ENCODE peak calls at places on chromosomes 13 and 19, in five cellular contexts. V, U, G, I and R are unnamed samples.

GRCh38 chr13:20728579-20729300 is 25.2 kb downstream of the IL17D start:
- DNase-seq in I (no peak), V (no peak), U (no peak), G (no peak), R (no peak)

GRCh38 chr19:47445937-47446402 is 25.7 kb downstream of the SLC8A2 start:
- DNase-seq in I (peak; percentile 45), G (peak; percentile 87), U (peak; percentile 34), V (peak; percentile 44), R (peak; percentile 75)

GRCh38 chr13:39538826-39539555 is 64.0 kb downstream of the LHFPL6 start:
- DNase-seq in V (no peak), G (no peak), I (no peak), U (no peak), R (no peak)

GRCh38 chr13:97194473-97194872 is 27.7 kb upstream of the MBNL2 start:
- DNase-seq in G (peak; percentile 55), U (peak; percentile 14), V (no peak), I (no peak), R (no peak)

GRCh38 chr19:6725513-6726231 is 5.2 kb upstream of the C3 start:
- DNase-seq in V (no peak), G (no peak), I (no peak), U (no peak), R (no peak)

GRCh38 chr13:45370922-45371406 is 30.0 kb upstream of the TPT1 start:
- DNase-seq in I (peak; percentile 93), U (peak; percentile 17), G (peak; percentile 72), V (peak; percentile 53), R (peak; percentile 79)

GRCh38 chr13:22993148-22993547 is 187.6 kb upstream of the SGCG start:
- DNase-seq in I (no peak), U (no peak), V (no peak), G (no peak), R (no peak)

GRCh38 chr19:52331757-52332156 is 4.3 kb upstream of the ZNF610 start:
- DNase-seq in V (no peak), U (peak; percentile 13), G (no peak), I (no peak), R (no peak)

GRCh38 chr13:77863037-77863630 is 55.5 kb downstream of the EDNRB start:
- DNase-seq in G (no peak), V (no peak), U (no peak), I (no peak), R (no peak)

GRCh38 chr19:37905936-37906867 is at the start of gene WDR87:
- DNase-seq in I (peak; percentile 61), V (no peak), G (no peak), U (peak; percentile 92), R (peak; percentile 89)

GRCh38 chr19:23996549-23996948 is 81.9 kb downstream of the ZNF726 start:
- DNase-seq in G (peak; percentile 17), I (no peak), V (peak; percentile 57), U (peak; percentile 23), R (peak; percentile 58)

GRCh38 chr19:48152552-48152951 is 17.6 kb downstream of the LIG1 start:
- DNase-seq in G (peak; percentile 77), V (peak; percentile 84), I (peak; percentile 75), U (peak; percentile 64), R (peak; percentile 87)

GRCh38 chr19:43901395-43902390 is 33.4 kb downstream of the ZNF45 start:
- DNase-seq in I (peak; percentile 94), G (peak; percentile 95), V (peak; percentile 56), U (peak; percentile 82), R (peak; percentile 64)

GRCh38 chr19:51799998-51800848 is 5.3 kb downstream of the FPR3 start:
- DNase-seq in I (no peak), U (no peak), G (peak; percentile 98), V (no peak), R (no peak)

GRCh38 chr13:110574161-110574560 is 12.6 kb upstream of the RAB20 start:
- DNase-seq in V (no peak), U (no peak), G (peak; percentile 57), I (peak; percentile 36), R (no peak)

GRCh38 chr13:107138468-107138867 is 570.5 kb upstream of the ARGLU1 start:
- DNase-seq in V (no peak), G (no peak), I (peak; percentile 9), U (peak; percentile 28), R (no peak)

GRCh38 chr13:37701306-37701705 is 102.7 kb upstream of the POSTN start:
- DNase-seq in I (peak; percentile 44), V (no peak), U (no peak), G (no peak), R (no peak)

GRCh38 chr13:91133941-91134772 is 213.3 kb upstream of the MIR17HG start:
- DNase-seq in G (peak; percentile 63), I (peak; percentile 70), V (peak; percentile 83), U (peak; percentile 72), R (peak; percentile 76)

GRCh38 chr19:7333198-7334118 is 15.3 kb upstream of the ARHGEF18 start:
- DNase-seq in I (no peak), U (no peak), G (peak; percentile 91), V (no peak), R (no peak)

GRCh38 chr19:40245506-40246128 is 19.1 kb upstream of the CCNP start:
- DNase-seq in V (no peak), G (no peak), U (no peak), I (no peak), R (no peak)

GRCh38 chr13:39048806-39049205 is 10.6 kb downstream of the NHLRC3 start:
- DNase-seq in U (no peak), G (no peak), I (no peak), V (no peak), R (no peak)

GRCh38 chr13:64556391-64556790 is 2673.7 kb downstream of the PCDH9 start:
- DNase-seq in I (no peak), G (no peak), U (no peak), V (no peak), R (no peak)

GRCh38 chr19:40623403-40624239 is 22.5 kb downstream of the LTBP4 start:
- DNase-seq in G (peak; percentile 72), I (no peak), U (peak; percentile 91), V (peak; percentile 54), R (peak; percentile 94)

GRCh38 chr19:23527797-23528196 is 132.5 kb upstream of the ZNF91 start:
- DNase-seq in V (peak; percentile 33), U (no peak), G (no peak), I (no peak), R (no peak)

GRCh38 chr13:30216111-30216510 is 91.2 kb downstream of the KATNAL1 start:
- DNase-seq in I (no peak), U (peak; percentile 30), V (no peak), G (no peak), R (no peak)

GRCh38 chr13:72126424-72126823 is 259.4 kb upstream of the DACH1 start:
- DNase-seq in I (no peak), U (no peak), V (no peak), G (no peak), R (no peak)

GRCh38 chr19:28288850-28289249 is 924.1 kb downstream of the UQCRFS1 start:
- DNase-seq in V (no peak), U (no peak), G (no peak), I (no peak), R (no peak)

GRCh38 chr13:47094734-47095434 is 198.0 kb upstream of the HTR2A start:
- DNase-seq in U (no peak), I (no peak), G (no peak), V (no peak), R (peak; percentile 9)

GRCh38 chr13:37446503-37446902 is 152.1 kb downstream of the POSTN start:
- DNase-seq in G (no peak), U (no peak), V (no peak), I (peak; percentile 86), R (no peak)

GRCh38 chr13:43054803-43055802 is 31.7 kb downstream of the DNAJC15 start:
- DNase-seq in G (peak; percentile 61), V (peak; percentile 60), I (peak; percentile 34), U (peak; percentile 93), R (peak; percentile 69)

GRCh38 chr13:111397202-111397880 is 76.9 kb downstream of the TEX29 start:
- DNase-seq in U (no peak), I (no peak), V (no peak), G (no peak), R (peak; percentile 21)

GRCh38 chr13:65613004-65613403 is 1617.1 kb downstream of the PCDH9 start:
- DNase-seq in U (peak; percentile 8), G (no peak), V (peak; percentile 49), I (no peak), R (peak; percentile 53)

GRCh38 chr13:45799451-45799850 is 52.1 kb downstream of the SIAH3 start:
- DNase-seq in U (no peak), V (no peak), I (no peak), G (no peak), R (no peak)

GRCh38 chr13:98576215-98576945 is 527 bp downstream of the STK24 start:
- DNase-seq in I (peak; percentile 58), G (peak; percentile 55), V (peak; percentile 51), U (peak; percentile 65), R (peak; percentile 79)

GRCh38 chr13:50529154-50529882 is 314.2 kb downstream of the DLEU7 start:
- DNase-seq in V (no peak), G (peak; percentile 65), I (peak; percentile 74), U (no peak), R (no peak)

GRCh38 chr19:2850256-2850925 is 9.1 kb downstream of the ZNF555 start:
- DNase-seq in G (no peak), V (no peak), U (no peak), I (no peak), R (peak; percentile 38)

GRCh38 chr19:10417598-10418280 is 2.6 kb upstream of the PDE4A start:
- DNase-seq in U (no peak), V (peak; percentile 63), I (no peak), G (no peak), R (peak; percentile 55)

GRCh38 chr13:33260168-33261098 is 25.1 kb downstream of the STARD13 start:
- DNase-seq in G (no peak), V (no peak), I (no peak), U (no peak), R (no peak)

GRCh38 chr19:10979950-10980349 is 19.1 kb downstream of the SMARCA4 start:
- DNase-seq in I (no peak), G (no peak), V (peak; percentile 72), U (no peak), R (no peak)

GRCh38 chr13:98490195-98490771 is 86.6 kb downstream of the STK24 start:
- DNase-seq in G (no peak), U (no peak), V (no peak), I (no peak), R (no peak)